ENCODE peak calls at places on chromosomes 2 and 18, in ten cellular contexts. One of them, this sample, is unnamed.

GRCh38 chr18:75132068-75132467 is 76.9 kb downstream of the PTGR3 start:
- DNase-seq in stomach: no peak
- DNase-seq in K562: no peak
- DNase-seq in GM23338: no peak
- DNase-seq in HCT116: no peak
- DNase-seq in SK-N-MC: no peak
- DNase-seq in sigmoid colon: no peak
- DNase-seq in prostate gland: no peak
- DNase-seq in GM12892: no peak
- DNase-seq in GM12878: no peak
- DNase-seq in this sample: no peak

GRCh38 chr2:136638193-136638592 is 127.2 kb upstream of the THSD7B start:
- DNase-seq in GM12878: no peak
- DNase-seq in prostate gland: peak
- DNase-seq in stomach: no peak
- DNase-seq in K562: no peak
- DNase-seq in sigmoid colon: no peak
- DNase-seq in SK-N-MC: no peak
- DNase-seq in GM12892: no peak
- DNase-seq in GM23338: no peak
- DNase-seq in HCT116: no peak
- DNase-seq in this sample: no peak

GRCh38 chr2:46058140-46058539 is 239.1 kb upstream of the EPAS1 start:
- DNase-seq in K562: no peak
- DNase-seq in stomach: peak
- DNase-seq in sigmoid colon: peak
- DNase-seq in prostate gland: peak
- DNase-seq in GM12892: no peak
- DNase-seq in SK-N-MC: no peak
- DNase-seq in GM12878: no peak
- DNase-seq in GM23338: no peak
- DNase-seq in HCT116: no peak
- DNase-seq in this sample: no peak

GRCh38 chr2:88452151-88452851 is at the start of gene FOXI3:
- DNase-seq in sigmoid colon: peak
- DNase-seq in K562: no peak
- DNase-seq in stomach: no peak
- DNase-seq in GM23338: peak
- DNase-seq in prostate gland: no peak
- DNase-seq in GM12892: no peak
- DNase-seq in SK-N-MC: no peak
- DNase-seq in HCT116: no peak
- DNase-seq in GM12878: no peak
- DNase-seq in this sample: no peak

GRCh38 chr2:25566694-25567093 is 106.7 kb downstream of the DTNB start:
- DNase-seq in GM12892: peak
- DNase-seq in sigmoid colon: no peak
- DNase-seq in GM23338: no peak
- DNase-seq in SK-N-MC: no peak
- DNase-seq in GM12878: peak
- DNase-seq in stomach: no peak
- DNase-seq in HCT116: no peak
- DNase-seq in prostate gland: no peak
- DNase-seq in K562: no peak
- DNase-seq in this sample: no peak

GRCh38 chr18:49613741-49614151 is 51.9 kb downstream of the LIPG start:
- DNase-seq in prostate gland: peak
- DNase-seq in GM23338: no peak
- DNase-seq in GM12892: no peak
- DNase-seq in SK-N-MC: no peak
- DNase-seq in sigmoid colon: no peak
- DNase-seq in HCT116: no peak
- DNase-seq in GM12878: no peak
- DNase-seq in stomach: no peak
- DNase-seq in K562: no peak
- DNase-seq in this sample: no peak

GRCh38 chr18:6039055-6039454 is 143.7 kb upstream of the TMEM200C start:
- DNase-seq in GM23338: no peak
- DNase-seq in HCT116: no peak
- DNase-seq in GM12892: no peak
- DNase-seq in prostate gland: no peak
- DNase-seq in sigmoid colon: no peak
- DNase-seq in GM12878: no peak
- DNase-seq in SK-N-MC: no peak
- DNase-seq in K562: no peak
- DNase-seq in stomach: no peak
- DNase-seq in this sample: no peak

GRCh38 chr18:50405582-50406271 is 30.9 kb downstream of the SKA1 start:
- DNase-seq in sigmoid colon: no peak
- DNase-seq in HCT116: no peak
- DNase-seq in GM12878: no peak
- DNase-seq in SK-N-MC: no peak
- DNase-seq in GM23338: peak
- DNase-seq in stomach: no peak
- DNase-seq in prostate gland: peak
- DNase-seq in K562: no peak
- DNase-seq in GM12892: no peak
- DNase-seq in this sample: no peak

GRCh38 chr2:186910996-186911395 is 62.0 kb upstream of the ZSWIM2 start:
- DNase-seq in sigmoid colon: no peak
- DNase-seq in GM23338: no peak
- DNase-seq in GM12878: no peak
- DNase-seq in SK-N-MC: no peak
- DNase-seq in K562: no peak
- DNase-seq in prostate gland: no peak
- DNase-seq in GM12892: no peak
- DNase-seq in stomach: no peak
- DNase-seq in HCT116: no peak
- DNase-seq in this sample: no peak

GRCh38 chr2:98908909-98909308 is 27.1 kb downstream of the CRACDL start:
- DNase-seq in GM12878: no peak
- DNase-seq in HCT116: no peak
- DNase-seq in sigmoid colon: no peak
- DNase-seq in SK-N-MC: no peak
- DNase-seq in K562: no peak
- DNase-seq in GM12892: no peak
- DNase-seq in prostate gland: no peak
- DNase-seq in GM23338: no peak
- DNase-seq in stomach: peak
- DNase-seq in this sample: no peak

GRCh38 chr2:23617817-23618216 is 232.8 kb downstream of the KLHL29 start:
- DNase-seq in sigmoid colon: peak
- DNase-seq in GM23338: no peak
- DNase-seq in stomach: no peak
- DNase-seq in GM12878: no peak
- DNase-seq in K562: no peak
- DNase-seq in prostate gland: no peak
- DNase-seq in HCT116: no peak
- DNase-seq in GM12892: no peak
- DNase-seq in SK-N-MC: no peak
- DNase-seq in this sample: no peak

GRCh38 chr18:10015288-10015701 is 101.5 kb downstream of the VAPA start:
- DNase-seq in SK-N-MC: no peak
- DNase-seq in GM23338: no peak
- DNase-seq in K562: no peak
- DNase-seq in GM12892: no peak
- DNase-seq in prostate gland: no peak
- DNase-seq in sigmoid colon: no peak
- DNase-seq in GM12878: no peak
- DNase-seq in stomach: no peak
- DNase-seq in HCT116: no peak
- DNase-seq in this sample: no peak

GRCh38 chr2:144524190-144524957 is 4.5 kb upstream of the ZEB2 start:
- DNase-seq in prostate gland: no peak
- DNase-seq in HCT116: no peak
- DNase-seq in GM12878: no peak
- DNase-seq in GM12892: no peak
- DNase-seq in stomach: no peak
- DNase-seq in SK-N-MC: no peak
- DNase-seq in GM23338: peak
- DNase-seq in sigmoid colon: peak
- DNase-seq in K562: peak
- DNase-seq in this sample: no peak

GRCh38 chr18:23106575-23106974 is 28.7 kb upstream of the CABLES1 start:
- DNase-seq in stomach: no peak
- DNase-seq in GM23338: no peak
- DNase-seq in SK-N-MC: no peak
- DNase-seq in GM12892: no peak
- DNase-seq in sigmoid colon: no peak
- DNase-seq in prostate gland: peak
- DNase-seq in K562: no peak
- DNase-seq in GM12878: no peak
- DNase-seq in HCT116: peak
- DNase-seq in this sample: peak

GRCh38 chr18:62717059-62717849 is 1.9 kb downstream of the PHLPP1 start:
- DNase-seq in stomach: peak
- DNase-seq in GM12892: no peak
- DNase-seq in GM12878: no peak
- DNase-seq in HCT116: peak
- DNase-seq in SK-N-MC: no peak
- DNase-seq in sigmoid colon: no peak
- DNase-seq in prostate gland: peak
- DNase-seq in GM23338: peak
- DNase-seq in K562: no peak
- DNase-seq in this sample: no peak

GRCh38 chr2:86139981-86140380 is 33.9 kb downstream of the PTCD3 start:
- DNase-seq in GM12892: no peak
- DNase-seq in HCT116: no peak
- DNase-seq in GM23338: no peak
- DNase-seq in SK-N-MC: no peak
- DNase-seq in GM12878: no peak
- DNase-seq in prostate gland: no peak
- DNase-seq in sigmoid colon: no peak
- DNase-seq in stomach: no peak
- DNase-seq in K562: no peak
- DNase-seq in this sample: no peak

GRCh38 chr2:86143307-86143706 is 37.3 kb downstream of the PTCD3 start:
- DNase-seq in HCT116: no peak
- DNase-seq in sigmoid colon: no peak
- DNase-seq in prostate gland: no peak
- DNase-seq in GM23338: no peak
- DNase-seq in GM12878: no peak
- DNase-seq in stomach: no peak
- DNase-seq in GM12892: no peak
- DNase-seq in K562: no peak
- DNase-seq in SK-N-MC: no peak
- DNase-seq in this sample: no peak

GRCh38 chr2:86138736-86139625 is 32.9 kb downstream of the PTCD3 start:
- DNase-seq in SK-N-MC: no peak
- DNase-seq in HCT116: no peak
- DNase-seq in K562: no peak
- DNase-seq in GM23338: no peak
- DNase-seq in prostate gland: no peak
- DNase-seq in GM12878: no peak
- DNase-seq in sigmoid colon: no peak
- DNase-seq in stomach: no peak
- DNase-seq in GM12892: no peak
- DNase-seq in this sample: no peak

GRCh38 chr2:86142737-86143257 is 36.8 kb downstream of the PTCD3 start:
- DNase-seq in stomach: no peak
- DNase-seq in K562: no peak
- DNase-seq in prostate gland: no peak
- DNase-seq in GM12892: no peak
- DNase-seq in SK-N-MC: no peak
- DNase-seq in GM12878: no peak
- DNase-seq in GM23338: no peak
- DNase-seq in sigmoid colon: no peak
- DNase-seq in HCT116: no peak
- DNase-seq in this sample: no peak

GRCh38 chr2:86140969-86141392 is 34.9 kb downstream of the PTCD3 start:
- DNase-seq in GM12892: no peak
- DNase-seq in SK-N-MC: no peak
- DNase-seq in stomach: no peak
- DNase-seq in prostate gland: no peak
- DNase-seq in K562: no peak
- DNase-seq in HCT116: no peak
- DNase-seq in GM23338: no peak
- DNase-seq in sigmoid colon: no peak
- DNase-seq in GM12878: no peak
- DNase-seq in this sample: no peak
- TF ChIP-seq POLR2AphosphoS5 in GM12892: no peak
- TF ChIP-seq POLR2AphosphoS5 in SK-N-MC: no peak
- TF ChIP-seq POLR2AphosphoS5 in stomach: no peak
- TF ChIP-seq POLR2AphosphoS5 in prostate gland: no peak
- TF ChIP-seq POLR2AphosphoS5 in K562: peak
- TF ChIP-seq POLR2AphosphoS5 in HCT116: peak
- TF ChIP-seq POLR2AphosphoS5 in GM23338: peak
- TF ChIP-seq POLR2AphosphoS5 in sigmoid colon: peak
- TF ChIP-seq POLR2AphosphoS5 in GM12878: peak
- TF ChIP-seq POLR2AphosphoS5 in this sample: peak

DNA sequence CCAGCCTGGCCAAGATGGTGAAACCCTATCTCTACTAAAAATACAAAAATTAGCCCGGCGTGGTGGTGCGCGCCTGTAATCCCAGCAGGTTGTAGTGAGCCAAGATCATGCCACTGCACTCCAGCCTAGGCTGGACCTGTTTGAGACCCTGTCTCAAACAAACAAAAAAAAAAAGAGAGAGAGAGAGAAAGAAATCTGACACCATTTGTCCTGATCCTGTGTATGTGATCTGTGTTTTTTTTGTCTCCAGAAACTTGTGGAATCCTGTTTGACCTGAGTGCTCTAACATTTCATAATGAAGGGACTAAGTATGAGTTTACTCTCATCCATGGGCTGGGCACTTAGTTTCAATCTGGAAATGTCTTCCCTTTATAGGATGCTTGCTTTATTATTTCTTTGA is 6.4 kb upstream of the ITPRIPL1 start:
- DNase-seq in K562: no peak
- DNase-seq in HCT116: no peak
- DNase-seq in GM12878: no peak
- DNase-seq in GM23338: no peak
- DNase-seq in sigmoid colon: no peak
- DNase-seq in stomach: no peak
- DNase-seq in SK-N-MC: no peak
- DNase-seq in GM12892: no peak
- DNase-seq in prostate gland: no peak
- DNase-seq in this sample: no peak
- TF ChIP-seq POLR2AphosphoS5 in K562: no peak
- TF ChIP-seq POLR2AphosphoS5 in HCT116: no peak
- TF ChIP-seq POLR2AphosphoS5 in GM12878: no peak
- TF ChIP-seq POLR2AphosphoS5 in GM23338: no peak
- TF ChIP-seq POLR2AphosphoS5 in sigmoid colon: no peak
- TF ChIP-seq POLR2AphosphoS5 in stomach: no peak
- TF ChIP-seq POLR2AphosphoS5 in SK-N-MC: no peak
- TF ChIP-seq POLR2AphosphoS5 in GM12892: no peak
- TF ChIP-seq POLR2AphosphoS5 in prostate gland: no peak
- TF ChIP-seq POLR2AphosphoS5 in this sample: no peak

GRCh38 chr2:223837290-223838061 is at the start of gene AP1S3:
- DNase-seq in K562: peak
- DNase-seq in stomach: peak
- DNase-seq in GM12892: peak
- DNase-seq in GM12878: no peak
- DNase-seq in sigmoid colon: peak
- DNase-seq in GM23338: peak
- DNase-seq in HCT116: peak
- DNase-seq in SK-N-MC: no peak
- DNase-seq in prostate gland: peak
- DNase-seq in this sample: no peak
- TF ChIP-seq POLR2AphosphoS5 in K562: no peak
- TF ChIP-seq POLR2AphosphoS5 in stomach: peak
- TF ChIP-seq POLR2AphosphoS5 in GM12892: no peak
- TF ChIP-seq POLR2AphosphoS5 in GM12878: peak
- TF ChIP-seq POLR2AphosphoS5 in sigmoid colon: no peak
- TF ChIP-seq POLR2AphosphoS5 in GM23338: peak
- TF ChIP-seq POLR2AphosphoS5 in HCT116: peak
- TF ChIP-seq POLR2AphosphoS5 in SK-N-MC: peak
- TF ChIP-seq POLR2AphosphoS5 in prostate gland: no peak
- TF ChIP-seq POLR2AphosphoS5 in this sample: peak

GRCh38 chr2:207330912-207331311 is 165.2 kb upstream of the KLF7 start:
- DNase-seq in SK-N-MC: no peak
- DNase-seq in sigmoid colon: no peak
- DNase-seq in stomach: peak
- DNase-seq in HCT116: peak
- DNase-seq in GM23338: no peak
- DNase-seq in prostate gland: no peak
- DNase-seq in GM12878: peak
- DNase-seq in GM12892: no peak
- DNase-seq in K562: no peak
- DNase-seq in this sample: peak
- TF ChIP-seq POLR2AphosphoS5 in SK-N-MC: no peak
- TF ChIP-seq POLR2AphosphoS5 in sigmoid colon: no peak
- TF ChIP-seq POLR2AphosphoS5 in stomach: peak
- TF ChIP-seq POLR2AphosphoS5 in HCT116: peak
- TF ChIP-seq POLR2AphosphoS5 in GM23338: no peak
- TF ChIP-seq POLR2AphosphoS5 in prostate gland: no peak
- TF ChIP-seq POLR2AphosphoS5 in GM12878: peak
- TF ChIP-seq POLR2AphosphoS5 in GM12892: peak
- TF ChIP-seq POLR2AphosphoS5 in K562: no peak
- TF ChIP-seq POLR2AphosphoS5 in this sample: no peak

This sample was measured in Panc1.